ENCODE peak calls at places on chromosomes 11 and 22, in four cellular contexts. One of them, this sample, is unnamed.

GRCh38 chr11:125429174-125429707 is 66.8 kb downstream of the FEZ1 start:
- DNase-seq in DND-41: peak
- DNase-seq in astrocyte: peak
- DNase-seq in CD8-positive, alpha-beta T cell: peak
- DNase-seq in this sample: peak

GRCh38 chr11:74520927-74521665 is 27.6 kb upstream of the LIPT2 start:
- DNase-seq in DND-41: no peak
- DNase-seq in astrocyte: no peak
- DNase-seq in CD8-positive, alpha-beta T cell: no peak
- DNase-seq in this sample: no peak

GRCh38 chr11:77687088-77687487 is 49.5 kb upstream of the CLNS1A start:
- DNase-seq in CD8-positive, alpha-beta T cell: no peak
- DNase-seq in DND-41: no peak
- DNase-seq in astrocyte: no peak
- DNase-seq in this sample: no peak

GRCh38 chr11:83159901-83160865 is 3.3 kb downstream of the PCF11 start:
- DNase-seq in CD8-positive, alpha-beta T cell: no peak
- DNase-seq in astrocyte: peak
- DNase-seq in DND-41: no peak
- DNase-seq in this sample: peak

GRCh38 chr11:66976048-66976467 is 954 bp downstream of the C11orf86 start:
- DNase-seq in astrocyte: no peak
- DNase-seq in DND-41: peak
- DNase-seq in CD8-positive, alpha-beta T cell: peak
- DNase-seq in this sample: peak

GRCh38 chr11:127002669-127003259 is 2.2 kb upstream of the KIRREL3 start:
- DNase-seq in DND-41: no peak
- DNase-seq in CD8-positive, alpha-beta T cell: no peak
- DNase-seq in astrocyte: no peak
- DNase-seq in this sample: no peak

GRCh38 chr22:19396934-19397728 is 34.4 kb downstream of the HIRA start:
- DNase-seq in CD8-positive, alpha-beta T cell: no peak
- DNase-seq in DND-41: no peak
- DNase-seq in astrocyte: no peak
- DNase-seq in this sample: no peak

GRCh38 chr22:24994070-24994763 is 41.7 kb downstream of the KIAA1671 start:
- DNase-seq in DND-41: no peak
- DNase-seq in CD8-positive, alpha-beta T cell: no peak
- DNase-seq in astrocyte: peak
- DNase-seq in this sample: no peak

GRCh38 chr11:62588966-62589637 is 2.2 kb downstream of the TUT1 start:
- DNase-seq in DND-41: peak
- DNase-seq in astrocyte: no peak
- DNase-seq in CD8-positive, alpha-beta T cell: no peak
- DNase-seq in this sample: peak

GRCh38 chr11:72939031-72939430 is 124.8 kb downstream of the ATG16L2 start:
- DNase-seq in DND-41: no peak
- DNase-seq in CD8-positive, alpha-beta T cell: no peak
- DNase-seq in astrocyte: no peak
- DNase-seq in this sample: no peak

GRCh38 chr11:72932132-72932570 is 117.9 kb downstream of the ATG16L2 start:
- DNase-seq in astrocyte: peak
- DNase-seq in DND-41: no peak
- DNase-seq in CD8-positive, alpha-beta T cell: no peak
- DNase-seq in this sample: peak

GRCh38 chr11:72937439-72937838 is 123.2 kb downstream of the ATG16L2 start:
- DNase-seq in DND-41: no peak
- DNase-seq in CD8-positive, alpha-beta T cell: no peak
- DNase-seq in astrocyte: no peak
- DNase-seq in this sample: no peak

GRCh38 chr11:72940417-72940816 is 126.2 kb downstream of the ATG16L2 start:
- DNase-seq in CD8-positive, alpha-beta T cell: no peak
- DNase-seq in astrocyte: no peak
- DNase-seq in DND-41: no peak
- DNase-seq in this sample: no peak

GRCh38 chr11:72935705-72936104 is 121.5 kb downstream of the ATG16L2 start:
- DNase-seq in DND-41: no peak
- DNase-seq in CD8-positive, alpha-beta T cell: no peak
- DNase-seq in astrocyte: no peak
- DNase-seq in this sample: no peak
- H3K4me3 ChIP-seq in DND-41: no peak
- H3K4me3 ChIP-seq in CD8-positive, alpha-beta T cell: no peak
- H3K4me3 ChIP-seq in astrocyte: no peak
- H3K4me3 ChIP-seq in this sample: no peak

DNA sequence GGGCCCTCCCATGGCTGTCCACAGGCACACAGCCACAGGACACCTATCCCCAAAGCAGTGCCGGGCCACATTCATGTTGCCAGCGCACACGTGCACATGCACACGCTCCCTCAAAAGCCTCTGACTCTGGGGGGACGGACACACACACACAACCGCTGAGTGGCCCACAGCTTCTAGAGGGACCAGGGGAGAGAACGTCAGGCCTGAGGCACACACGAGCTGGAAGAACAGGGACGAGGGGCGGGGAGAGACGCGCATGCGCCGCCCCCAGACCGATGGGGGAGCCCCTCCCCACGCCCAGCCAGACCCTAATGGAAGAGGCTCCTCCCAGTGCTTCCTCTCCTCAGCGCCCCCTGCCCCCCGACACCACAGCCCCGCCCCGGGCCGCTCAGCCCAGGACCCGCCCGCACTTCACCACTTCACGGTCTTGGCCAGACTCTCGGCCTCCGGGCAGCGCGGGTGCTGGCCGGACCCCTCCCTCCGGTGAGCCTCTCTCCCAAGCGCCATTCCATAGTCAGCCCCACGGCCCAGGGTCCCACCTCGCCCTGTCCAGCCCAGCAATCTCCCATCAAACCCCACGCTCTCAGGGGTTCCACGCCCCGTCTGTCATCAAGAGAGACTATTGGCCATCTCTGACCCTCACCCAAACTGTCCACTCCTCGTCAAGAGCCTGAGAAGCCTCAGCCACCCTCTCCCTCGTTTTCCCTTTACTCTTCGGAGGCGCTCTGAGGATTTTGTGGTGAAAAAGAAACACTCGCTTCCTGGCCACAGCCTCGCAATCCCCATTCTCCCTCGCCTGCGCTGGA is 11.7 kb downstream of the NRXN2 start:
- DNase-seq in DND-41: no peak
- DNase-seq in CD8-positive, alpha-beta T cell: no peak
- DNase-seq in astrocyte: no peak
- DNase-seq in this sample: no peak
- TF ChIP-seq CTCF in DND-41: no peak
- TF ChIP-seq CTCF in CD8-positive, alpha-beta T cell: no peak
- TF ChIP-seq CTCF in astrocyte: no peak
- TF ChIP-seq CTCF in this sample: no peak

DNA sequence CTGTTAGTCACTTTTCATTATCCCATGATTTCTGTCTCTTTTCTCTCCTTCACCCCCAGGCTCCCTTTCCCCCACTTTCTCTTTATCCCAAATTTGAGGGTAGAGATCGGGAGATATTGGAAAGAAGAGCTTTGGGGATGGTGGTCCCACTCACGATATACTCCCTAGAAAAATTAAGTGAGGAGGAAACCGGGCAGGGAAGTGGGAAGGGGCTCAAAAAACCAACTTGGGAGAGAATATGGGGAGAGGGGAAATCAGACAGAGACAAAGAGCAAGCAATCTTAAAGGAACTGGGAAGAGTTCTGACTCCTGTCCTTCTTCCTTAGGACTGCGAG is 939 bp upstream of the DCHS1 start:
- DNase-seq in DND-41: no peak
- DNase-seq in astrocyte: no peak
- DNase-seq in CD8-positive, alpha-beta T cell: no peak
- DNase-seq in this sample: no peak
- H3K4me3 ChIP-seq in DND-41: no peak
- H3K4me3 ChIP-seq in astrocyte: no peak
- H3K4me3 ChIP-seq in CD8-positive, alpha-beta T cell: no peak
- H3K4me3 ChIP-seq in this sample: peak

DNA sequence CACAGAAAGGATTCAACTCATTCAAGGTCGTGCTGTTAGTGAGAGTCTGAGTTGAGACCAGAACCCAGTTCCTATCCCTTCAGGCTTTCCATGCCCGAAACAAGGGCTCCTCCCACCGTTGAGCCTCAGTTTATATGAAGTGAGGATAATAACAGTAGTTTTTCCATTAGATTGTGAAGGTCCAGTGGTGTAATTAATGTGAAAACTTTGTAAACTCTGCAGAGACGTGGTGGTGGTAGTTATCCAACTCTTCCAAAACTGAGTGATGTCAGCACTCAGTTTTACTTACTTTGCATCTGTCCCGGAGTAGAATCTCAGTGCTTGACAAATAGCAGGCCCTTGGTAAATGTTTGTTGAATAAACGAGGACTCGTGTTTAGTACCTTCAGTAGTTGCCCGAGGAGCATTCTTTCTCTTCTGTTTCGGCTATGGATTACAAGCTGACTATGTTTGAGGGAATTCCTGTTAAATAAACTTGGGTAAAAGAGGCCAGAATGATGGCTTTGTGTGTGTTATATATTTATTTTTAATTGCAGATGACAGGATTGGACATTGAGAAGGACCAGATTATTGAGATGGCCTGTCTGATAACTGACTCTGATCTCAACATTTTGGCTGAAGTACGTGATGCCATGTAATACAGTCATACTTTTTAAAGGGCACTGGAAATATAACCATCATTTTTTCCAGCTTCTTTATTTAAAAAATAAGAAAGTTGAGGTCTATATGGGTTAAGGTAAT is 1.0 kb downstream of the REXO2 start:
- DNase-seq in astrocyte: peak
- DNase-seq in DND-41: no peak
- DNase-seq in CD8-positive, alpha-beta T cell: no peak
- DNase-seq in this sample: peak
- TF ChIP-seq CTCF in astrocyte: no peak
- TF ChIP-seq CTCF in DND-41: no peak
- TF ChIP-seq CTCF in CD8-positive, alpha-beta T cell: no peak
- TF ChIP-seq CTCF in this sample: no peak

GRCh38 chr11:84719935-84720577 is 907.1 kb downstream of the DLG2 start:
- DNase-seq in DND-41: no peak
- DNase-seq in CD8-positive, alpha-beta T cell: no peak
- DNase-seq in astrocyte: no peak
- DNase-seq in this sample: no peak
- H3K4me3 ChIP-seq in DND-41: no peak
- H3K4me3 ChIP-seq in CD8-positive, alpha-beta T cell: no peak
- H3K4me3 ChIP-seq in astrocyte: peak
- H3K4me3 ChIP-seq in this sample: no peak

DNA sequence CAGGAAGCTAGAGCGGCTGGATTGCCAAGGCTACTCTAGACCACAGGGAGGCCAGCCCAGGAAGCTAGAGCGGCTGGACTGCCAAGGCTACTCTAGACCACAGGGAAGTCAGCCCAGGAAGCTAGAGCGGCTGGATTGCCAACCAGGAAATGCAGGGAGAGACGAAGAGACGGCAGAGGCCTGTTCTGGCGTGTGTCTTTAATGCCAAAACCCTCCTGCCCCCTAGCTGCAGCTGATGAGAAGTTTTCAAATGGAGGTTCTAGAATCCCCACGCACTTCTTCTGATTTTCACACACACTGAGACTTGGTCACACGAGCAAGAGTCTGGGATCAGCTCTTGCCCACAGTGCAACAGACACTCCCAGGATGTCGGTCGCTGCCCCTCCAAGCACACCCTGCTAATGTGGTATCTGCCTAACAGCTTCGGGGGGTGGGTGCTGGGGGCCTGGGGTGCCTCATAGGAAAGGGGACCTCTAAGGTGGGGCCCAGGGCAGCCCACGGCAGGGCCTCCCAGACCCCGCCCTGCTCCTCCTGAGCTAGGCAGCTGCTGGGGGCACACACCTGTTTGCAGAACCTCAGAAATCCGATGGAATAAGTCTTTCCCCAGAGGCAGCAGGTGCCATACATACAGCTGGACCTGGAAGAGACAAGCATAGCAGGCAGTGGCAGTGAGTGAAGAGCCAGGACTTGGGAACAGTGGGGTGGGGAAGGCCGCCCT is 28.5 kb downstream of the MAFF start:
- DNase-seq in CD8-positive, alpha-beta T cell: peak
- DNase-seq in DND-41: peak
- DNase-seq in astrocyte: no peak
- DNase-seq in this sample: peak
- TF ChIP-seq CTCF in CD8-positive, alpha-beta T cell: peak
- TF ChIP-seq CTCF in DND-41: peak
- TF ChIP-seq CTCF in astrocyte: no peak
- TF ChIP-seq CTCF in this sample: peak

DNA sequence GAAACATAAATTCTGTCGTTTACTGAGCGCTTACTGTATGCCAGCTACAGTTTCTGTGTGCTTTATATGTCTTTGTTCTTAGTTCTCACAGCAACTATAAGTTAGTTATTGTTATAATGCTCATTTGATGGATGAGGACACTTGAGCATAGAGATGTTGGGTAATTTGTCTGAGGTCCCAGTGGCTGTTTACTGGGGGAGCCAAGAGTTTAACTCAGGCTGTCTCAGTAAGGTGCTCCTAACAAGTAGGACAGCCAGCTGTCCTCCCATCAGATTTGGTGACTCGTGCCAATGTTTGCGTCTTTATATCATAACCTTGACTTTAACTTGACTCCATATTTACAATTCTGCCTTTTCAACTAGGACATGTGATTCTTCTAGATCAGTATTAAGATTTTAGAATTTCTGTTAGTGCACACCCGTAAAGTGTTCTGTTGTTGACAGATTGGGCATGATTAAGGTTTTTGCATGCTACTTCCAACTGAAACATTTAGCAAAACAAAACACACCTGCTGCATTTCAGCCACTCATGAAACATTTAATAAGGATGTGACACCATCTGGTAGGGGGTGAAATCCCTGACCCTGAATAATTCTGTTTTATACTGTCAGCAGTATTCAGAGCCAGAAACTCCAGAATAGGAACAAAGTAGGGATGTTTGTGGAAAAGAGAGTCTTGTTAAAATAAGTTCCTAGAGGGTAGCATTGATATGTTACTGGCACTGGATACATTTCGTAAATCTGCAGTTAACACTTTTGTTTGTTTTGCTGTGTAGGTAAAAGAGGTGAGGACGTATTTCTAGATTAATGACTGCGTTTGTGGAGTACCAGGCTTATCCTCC is 1.9 kb downstream of the REXO2 start:
- DNase-seq in astrocyte: no peak
- DNase-seq in CD8-positive, alpha-beta T cell: no peak
- DNase-seq in DND-41: no peak
- DNase-seq in this sample: peak
- H3K4me3 ChIP-seq in astrocyte: peak
- H3K4me3 ChIP-seq in CD8-positive, alpha-beta T cell: no peak
- H3K4me3 ChIP-seq in DND-41: no peak
- H3K4me3 ChIP-seq in this sample: peak

DNA sequence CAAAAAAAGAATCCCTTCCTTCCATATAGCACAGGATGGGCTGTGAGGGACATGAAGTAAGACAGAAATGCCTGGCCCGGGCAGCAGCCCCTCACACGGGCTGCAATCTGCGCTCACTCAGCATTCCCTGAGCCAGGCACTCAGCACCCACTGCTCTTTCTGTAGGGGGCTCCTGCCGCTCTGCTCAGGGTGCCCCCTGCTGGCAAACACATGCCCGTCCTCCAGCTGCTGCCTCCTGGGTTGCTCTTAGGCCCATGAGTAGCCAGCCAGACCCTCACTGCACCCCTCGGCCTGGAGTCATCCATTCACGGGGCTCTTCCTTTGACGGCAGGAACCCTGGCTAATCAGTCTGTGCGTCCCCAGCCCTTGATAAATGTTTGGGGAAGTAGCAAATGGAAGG is 6.9 kb downstream of the MCAT start:
- DNase-seq in CD8-positive, alpha-beta T cell: peak
- DNase-seq in DND-41: peak
- DNase-seq in astrocyte: no peak
- DNase-seq in this sample: peak
- TF ChIP-seq CTCF in CD8-positive, alpha-beta T cell: peak
- TF ChIP-seq CTCF in DND-41: peak
- TF ChIP-seq CTCF in astrocyte: peak
- TF ChIP-seq CTCF in this sample: peak

GRCh38 chr11:73313652-73314051 is 5.6 kb downstream of the ARHGEF17 start:
- DNase-seq in DND-41: peak
- DNase-seq in astrocyte: no peak
- DNase-seq in CD8-positive, alpha-beta T cell: no peak
- DNase-seq in this sample: no peak
- H3K4me3 ChIP-seq in DND-41: no peak
- H3K4me3 ChIP-seq in astrocyte: peak
- H3K4me3 ChIP-seq in CD8-positive, alpha-beta T cell: no peak
- H3K4me3 ChIP-seq in this sample: peak